ENCODE peak calls at places on chromosomes 1 and 21, in six cellular contexts. L, E, W, R, C and H are unnamed samples.
A peak's percentile ranks its signal among the peaks of the same experiment; 100 is the strongest.

GRCh38 chr1:17023573-17023972 is 11.8 kb upstream of the ATP13A2 start:
- DNase-seq in L (no peak), R (no peak), W (no peak), E (no peak), C (no peak), H (no peak)

GRCh38 chr1:19877351-19877750 is 4.8 kb upstream of the OTUD3 start:
- DNase-seq in E (no peak), W (no peak), L (no peak), R (no peak), C (no peak), H (no peak)

GRCh38 chr1:18644469-18645171 is 14.0 kb downstream of the PAX7 start:
- DNase-seq in W (no peak), C (no peak), E (no peak), L (no peak), R (no peak), H (no peak)

GRCh38 chr1:17531682-17532487 is 7.6 kb upstream of the ARHGEF10L start:
- DNase-seq in E (no peak), L (no peak), C (no peak), R (no peak), W (peak; percentile 45), H (peak; percentile 37)

GRCh38 chr21:46168659-46169386 is 13.4 kb upstream of the FTCD start:
- DNase-seq in W (no peak), R (no peak), L (no peak), C (no peak), E (no peak), H (no peak)

GRCh38 chr21:37562920-37563640 is 196.5 kb downstream of the DYRK1A start:
- DNase-seq in W (no peak), E (no peak), R (peak; percentile 40), C (no peak), L (peak; percentile 32), H (no peak)

GRCh38 chr1:17314491-17314971 is 6.5 kb downstream of the PADI4 start:
- DNase-seq in C (no peak), W (peak; percentile 43), L (no peak), E (peak; percentile 39), R (no peak), H (peak; percentile 8)

GRCh38 chr1:170623171-170623570 is 40.8 kb upstream of the PRRX1 start:
- DNase-seq in W (peak; percentile 80), C (peak; percentile 96), L (no peak), E (no peak), R (no peak), H (no peak)

GRCh38 chr1:247077768-247078314 is 770 bp downstream of the ZNF670 start:
- DNase-seq in C (no peak), L (no peak), E (no peak), R (no peak), W (peak; percentile 13), H (peak; percentile 7)

GRCh38 chr1:67788251-67788796 is 44.9 kb downstream of the GNG12 start:
- DNase-seq in C (no peak), E (no peak), L (no peak), R (no peak), W (no peak), H (peak; percentile 42)